ENCODE peak calls at places on chromosomes 3 and 15, in eight cellular contexts. F is cardiac muscle cell; X is T-helper 17 cell; A is left ventricle myocardium inferior; Z is NCI-H748 treated with DMSO at 0.1 percent for 48 hours; C is amniotic stem cell; P is stimulated activated CD4-positive, alpha-beta T cell treated with anti-CD3 and anti-CD28 coated beads, Interleukin-1b, Interleukin-23, amount 100 ng/mL, for 24 hours; W is WTC11. M is an unnamed sample.

GRCh38 chr3:115537669-115538068 is 85.6 kb upstream of the GAP43 start:
- DNase-seq in F (no peak), X (no peak), A (no peak), Z (no peak), C (no peak), P (no peak), W (no peak), M (no peak)

GRCh38 chr3:15438988-15439387 is 11.6 kb downstream of the EAF1 start:
- DNase-seq in F (no peak), X (no peak), A (no peak), Z (no peak), C (no peak), P (no peak), W (no peak), M (no peak)

GRCh38 chr3:193868590-193868989 is 267.4 kb upstream of the HES1 start:
- DNase-seq in F (no peak), X (no peak), A (no peak), Z (no peak), C (no peak), P (no peak), W (no peak), M (no peak)

GRCh38 chr3:152910966-152911365 is 76.0 kb downstream of the P2RY1 start:
- DNase-seq in F (no peak), X (no peak), A (no peak), Z (no peak), C (no peak), P (no peak), W (no peak), M (no peak)

GRCh38 chr3:46545695-46546630 is 20.1 kb downstream of the LRRC2 start:
- DNase-seq in F (no peak), X (no peak), A (no peak), Z (no peak), C (no peak), P (no peak), W (peak), M (no peak)

GRCh38 chr3:44942202-44942921 is 33.6 kb downstream of the ZDHHC3 start:
- DNase-seq in F (no peak), X (no peak), A (no peak), Z (no peak), C (no peak), P (no peak), W (no peak), M (no peak)

GRCh38 chr15:80162059-80162554 is 9.3 kb downstream of the FAH start:
- DNase-seq in F (no peak), X (no peak), A (no peak), Z (no peak), C (no peak), P (no peak), W (no peak), M (no peak)

GRCh38 chr3:31132132-31132769 is 237.8 kb upstream of the GADL1 start:
- DNase-seq in F (peak), X (no peak), A (no peak), Z (no peak), C (no peak), P (no peak), W (no peak), M (peak)

GRCh38 chr3:112124901-112125607 is 8.0 kb downstream of the GCSAM start:
- DNase-seq in F (no peak), X (no peak), A (no peak), Z (no peak), C (no peak), P (no peak), W (no peak), M (peak)

GRCh38 chr3:135008326-135008725 is 213.3 kb downstream of the EPHB1 start:
- DNase-seq in F (no peak), X (no peak), A (no peak), Z (no peak), C (no peak), P (no peak), W (no peak), M (no peak)

GRCh38 chr3:138030881-138031280 is 20.9 kb downstream of the CLDN18 start:
- DNase-seq in F (no peak), X (no peak), A (no peak), Z (no peak), C (no peak), P (no peak), W (no peak), M (no peak)

GRCh38 chr15:96474274-96474673 is 143.8 kb downstream of the NR2F2 start:
- DNase-seq in F (no peak), X (no peak), A (no peak), Z (no peak), C (no peak), P (no peak), W (no peak), M (no peak)

GRCh38 chr15:90592144-90592887 is 62.6 kb downstream of the CRTC3 start:
- DNase-seq in F (no peak), X (no peak), A (no peak), Z (no peak), C (no peak), P (no peak), W (no peak), M (no peak)

GRCh38 chr15:73633991-73634495 is 854 bp upstream of the NPTN start:
- DNase-seq in F (no peak), X (no peak), A (no peak), Z (no peak), C (peak), P (no peak), W (no peak), M (peak)

GRCh38 chr3:111861396-111861795 is 2.3 kb downstream of the PHLDB2 start:
- DNase-seq in F (no peak), X (no peak), A (no peak), Z (no peak), C (no peak), P (no peak), W (no peak), M (peak)

GRCh38 chr3:186247821-186248814 is 113.9 kb downstream of the DGKG start:
- DNase-seq in F (no peak), X (no peak), A (no peak), Z (no peak), C (no peak), P (no peak), W (no peak), M (no peak)

GRCh38 chr15:60374628-60375081 is 23.1 kb downstream of the ANXA2 start:
- DNase-seq in F (peak), X (no peak), A (no peak), Z (peak), C (peak), P (no peak), W (peak), M (peak)

GRCh38 chr3:138594150-138594934 is at the start of gene CEP70:
- DNase-seq in F (peak), X (peak), A (peak), Z (no peak), C (no peak), P (peak), W (peak), M (peak)

GRCh38 chr15:44157679-44158078 is 37.4 kb downstream of the FRMD5 start:
- DNase-seq in F (no peak), X (no peak), A (no peak), Z (no peak), C (peak), P (no peak), W (no peak), M (no peak)

GRCh38 chr3:171349392-171349791 is 110.8 kb downstream of the TNIK start:
- DNase-seq in F (no peak), X (no peak), A (no peak), Z (no peak), C (no peak), P (no peak), W (no peak), M (peak)

M was measured in SJCRH30.